ENCODE peak calls at places on chromosomes 1 and 21, in ten cellular contexts. E is SHP77; S is M059J; L is NCI-H1436; J is MV-4-11; B is iPS-NIHi11; Z is endothelial cell; N is stimulated activated CD4-positive, alpha-beta T cell treated with anti-CD3 and anti-CD28 coated beads, Interleukin-1b, Interleukin-23, amount 100 ng/mL, for 4 hours; W is activated naive CD4-positive, alpha-beta T cell treated with anti-CD3 and anti-CD28 coated beads, Interleukin-2, amount 50 U/mL, for 16 hours; V is T1000. O is an unnamed sample.

GRCh38 chr1:15799928-15800835 is 7.3 kb downstream of the UQCRHL start:
- DNase-seq in E (peak; percentile 64), Z (no peak), V (peak; percentile 92), S (peak; percentile 96), J (no peak), W (no peak), N (no peak), L (no peak), B (peak; percentile 71), O (no peak)

GRCh38 chr1:207298666-207299065 is 22.8 kb upstream of the CD55 start:
- DNase-seq in S (peak; percentile 61), Z (no peak), B (no peak), V (no peak), J (peak; percentile 5), W (no peak), L (no peak), N (no peak), E (no peak), O (no peak)

GRCh38 chr1:4944072-4944471 is 289.7 kb downstream of the AJAP1 start:
- DNase-seq in W (no peak), V (no peak), J (no peak), S (no peak), L (no peak), B (no peak), N (no peak), Z (no peak), E (no peak), O (no peak)

GRCh38 chr1:164846731-164847691 is 288.0 kb downstream of the PBX1 start:
- DNase-seq in S (no peak), N (no peak), B (no peak), L (no peak), W (no peak), Z (no peak), E (no peak), V (no peak), J (no peak), O (no peak)

GRCh38 chr1:41046347-41046775 is 24.8 kb upstream of the SLFNL1 start:
- DNase-seq in Z (no peak), J (no peak), S (no peak), W (no peak), V (no peak), N (no peak), B (no peak), L (no peak), E (no peak), O (no peak)

GRCh38 chr21:42229676-42230075 is 10.7 kb downstream of the ABCG1 start:
- DNase-seq in W (no peak), J (no peak), V (no peak), N (no peak), Z (no peak), S (no peak), L (no peak), B (no peak), E (no peak), O (no peak)

GRCh38 chr1:157035121-157035520 is 10.4 kb downstream of the ARHGEF11 start:
- DNase-seq in V (no peak), B (no peak), E (no peak), L (no peak), N (no peak), J (no peak), Z (no peak), W (no peak), S (no peak), O (no peak)

GRCh38 chr1:65178235-65178634 is 30.2 kb downstream of the AK4 start:
- DNase-seq in L (no peak), S (no peak), N (no peak), E (peak; percentile 64), J (no peak), Z (no peak), B (no peak), V (no peak), W (no peak), O (no peak)

GRCh38 chr1:64578270-64578973 is 108.5 kb downstream of the CACHD1 start:
- DNase-seq in N (no peak), S (no peak), W (no peak), B (no peak), J (no peak), Z (no peak), V (no peak), E (no peak), L (no peak), O (no peak)

GRCh38 chr21:45289655-45290515 is 2.2 kb upstream of the POFUT2 start:
- DNase-seq in V (no peak), W (no peak), S (peak; percentile 45), L (no peak), E (no peak), B (no peak), Z (no peak), J (no peak), N (no peak), O (no peak)

GRCh38 chr21:40052276-40052675 is 185.0 kb downstream of the PCP4 start:
- DNase-seq in W (no peak), E (no peak), S (no peak), V (no peak), L (no peak), B (no peak), Z (no peak), N (no peak), J (no peak), O (no peak)

GRCh38 chr1:70864302-70864701 is 183.3 kb downstream of the PTGER3 start:
- DNase-seq in Z (no peak), E (no peak), S (peak; percentile 74), B (no peak), J (no peak), W (no peak), N (no peak), V (peak; percentile 5), L (no peak), O (no peak)

GRCh38 chr1:8015036-8015808 is 10.9 kb downstream of the ERRFI1 start:
- DNase-seq in B (peak; percentile 44), L (peak; percentile 46), E (peak; percentile 48), Z (peak; percentile 61), V (peak; percentile 29), W (no peak), S (peak; percentile 87), N (no peak), J (peak; percentile 56), O (no peak)

GRCh38 chr1:174875306-174875705 is 124.4 kb upstream of the CACYBP start:
- DNase-seq in N (peak; percentile 2), L (peak; percentile 84), V (no peak), W (peak; percentile 15), Z (peak; percentile 7), J (no peak), S (no peak), E (peak; percentile 73), B (peak; percentile 56), O (peak; percentile 87)

GRCh38 chr1:19359357-19359756 is 47.2 kb downstream of the SLC66A1 start:
- DNase-seq in Z (no peak), N (no peak), E (no peak), J (no peak), B (no peak), W (no peak), V (no peak), S (no peak), L (no peak), O (no peak)

GRCh38 chr1:10252508-10252907 is 42.1 kb downstream of the KIF1B start:
- DNase-seq in Z (no peak), E (no peak), S (peak; percentile 88), J (no peak), V (peak; percentile 29), W (no peak), L (no peak), B (no peak), N (no peak), O (no peak)

GRCh38 chr1:240618946-240619345 is 7.0 kb upstream of the GREM2 start:
- DNase-seq in S (no peak), B (no peak), W (no peak), L (no peak), V (no peak), N (no peak), J (peak; percentile 89), E (no peak), Z (no peak), O (no peak)

GRCh38 chr1:88009916-88010315 is 674.2 kb upstream of the PKN2 start:
- DNase-seq in B (no peak), W (no peak), S (no peak), E (no peak), V (no peak), L (no peak), N (no peak), J (no peak), Z (no peak), O (no peak)

GRCh38 chr1:48099011-48099550 is 101.9 kb upstream of the TRABD2B start:
- DNase-seq in V (no peak), W (no peak), L (no peak), N (no peak), E (no peak), J (no peak), B (no peak), Z (no peak), S (no peak), O (no peak)

GRCh38 chr1:47830856-47831255 is 166.3 kb downstream of the TRABD2B start:
- DNase-seq in L (no peak), E (no peak), J (no peak), V (no peak), W (no peak), S (no peak), B (no peak), Z (no peak), N (no peak), O (no peak)

O was measured in NCI-H2107.